ENCODE peak calls at places on chromosomes 3 and 15, in five cellular contexts. M is RWPE1, A is GM12865, T is anterior cingulate cortex, P is sciatic nerve. F is an unnamed sample.

GRCh38 chr15:85380860-85381535 is 595 bp downstream of the AKAP13 start:
- DNase-seq in M (peak), A (no peak), T (no peak), P (peak), F (no peak)

GRCh38 chr15:77566092-77566491 is 66.6 kb downstream of the LINGO1 start:
- DNase-seq in M (no peak), A (no peak), T (no peak), P (no peak), F (no peak)

GRCh38 chr3:181730934-181731333 is 19.2 kb downstream of the SOX2 start:
- DNase-seq in M (no peak), A (no peak), T (no peak), P (no peak), F (no peak)

GRCh38 chr3:194294888-194295214 is 56.3 kb downstream of the CPN2 start:
- DNase-seq in M (no peak), A (no peak), T (no peak), P (no peak), F (no peak)

GRCh38 chr3:159877924-159878323 is 110.7 kb upstream of the IL12A start:
- DNase-seq in M (no peak), A (no peak), T (no peak), P (no peak), F (no peak)

GRCh38 chr3:71916747-71917369 is 131.9 kb upstream of the PROK2 start:
- DNase-seq in M (no peak), A (no peak), T (peak), P (peak), F (no peak)

GRCh38 chr15:95884276-95884675 is 446.2 kb upstream of the NR2F2 start:
- DNase-seq in M (no peak), A (no peak), T (no peak), P (no peak), F (no peak)

GRCh38 chr3:134110963-134111362 is 81.2 kb upstream of the SLCO2A1 start:
- DNase-seq in M (no peak), A (no peak), T (no peak), P (no peak), F (no peak)

GRCh38 chr3:104388624-104389023 is 978.1 kb upstream of the ALCAM start:
- DNase-seq in M (peak), A (no peak), T (no peak), P (no peak), F (peak)

GRCh38 chr3:10023587-10024310 is 2.5 kb upstream of the FANCD2 start:
- DNase-seq in M (peak), A (no peak), T (no peak), P (no peak), F (no peak)

GRCh38 chr3:136957751-136958288 is at the start of gene IL20RB:
- DNase-seq in M (peak), A (no peak), T (no peak), P (no peak), F (peak)

GRCh38 chr3:197787412-197787811 is 3.6 kb upstream of the LRCH3 start:
- DNase-seq in M (no peak), A (no peak), T (no peak), P (no peak), F (no peak)

GRCh38 chr3:184506579-184506978 is 55.0 kb upstream of the EPHB3 start:
- DNase-seq in M (no peak), A (no peak), T (no peak), P (no peak), F (peak)

GRCh38 chr15:99547474-99547873 is 18.3 kb upstream of the MEF2A start:
- DNase-seq in M (no peak), A (no peak), T (no peak), P (no peak), F (no peak)

GRCh38 chr15:40927497-40928346 is 1.4 kb upstream of the DLL4 start:
- DNase-seq in M (no peak), A (no peak), T (no peak), P (no peak), F (no peak)

GRCh38 chr3:53046171-53047170 is 598 bp upstream of the SFMBT1 start:
- DNase-seq in M (peak), A (peak), T (peak), P (peak), F (no peak)

GRCh38 chr3:196600359-196600758 is 31.9 kb downstream of the FBXO45 start:
- DNase-seq in M (no peak), A (no peak), T (no peak), P (no peak), F (no peak)

GRCh38 chr15:91224750-91225380 is 124.8 kb downstream of the SV2B start:
- DNase-seq in M (peak), A (peak), T (no peak), P (no peak), F (no peak)

GRCh38 chr15:40776537-40777141 is 6.9 kb downstream of the C15orf62 start:
- DNase-seq in M (peak), A (no peak), T (no peak), P (no peak), F (no peak)

F was measured in epithelial cell of prostate.